ENCODE peak calls at places on chromosome 13, in ten cellular contexts. S, D, R, Z, O, G, M, A, Y and U are unnamed samples.

GRCh38 chr13:52103386-52103785 is 25.5 kb downstream of the NEK5 start:
- DNase-seq in S (no peak), D (no peak), R (no peak), Z (no peak), O (no peak), G (no peak), M (no peak), A (no peak), Y (no peak), U (no peak)

GRCh38 chr13:37306778-37307544 is 201.5 kb upstream of the CSNK1A1L start:
- DNase-seq in S (peak; percentile 95), D (no peak), R (no peak), Z (peak; percentile 93), O (no peak), G (no peak), M (no peak), A (peak; percentile 98), Y (no peak), U (no peak)

GRCh38 chr13:99354371-99354951 is 47.3 kb upstream of the GPR183 start:
- DNase-seq in S (peak; percentile 21), D (no peak), R (no peak), Z (no peak), O (no peak), G (no peak), M (no peak), A (no peak), Y (no peak), U (no peak)

GRCh38 chr13:27607125-27607524 is 13.2 kb downstream of the LNX2 start:
- DNase-seq in S (peak; percentile 67), D (no peak), R (no peak), Z (peak; percentile 90), O (no peak), G (no peak), M (peak; percentile 63), A (peak; percentile 89), Y (no peak), U (no peak)

GRCh38 chr13:51257187-51257586 is 35.0 kb downstream of the FAM124A start:
- DNase-seq in S (no peak), D (no peak), R (no peak), Z (no peak), O (no peak), G (no peak), M (no peak), A (no peak), Y (no peak), U (no peak)

GRCh38 chr13:112078879-112079526 is 12.1 kb downstream of the SOX1 start:
- DNase-seq in S (no peak), D (no peak), R (no peak), Z (no peak), O (no peak), G (no peak), M (no peak), A (no peak), Y (no peak), U (no peak)

GRCh38 chr13:95677564-95678386 is 836 bp downstream of the DNAJC3 start:
- DNase-seq in S (peak; percentile 21), D (no peak), R (no peak), Z (peak; percentile 31), O (no peak), G (no peak), M (peak; percentile 62), A (peak; percentile 34), Y (no peak), U (peak; percentile 24)

GRCh38 chr13:40084934-40085333 is 429.5 kb downstream of the COG6 start:
- DNase-seq in S (no peak), D (no peak), R (no peak), Z (no peak), O (no peak), G (no peak), M (no peak), A (no peak), Y (no peak), U (no peak)

GRCh38 chr13:80118507-80118906 is 222.4 kb downstream of the SPRY2 start:
- DNase-seq in S (no peak), D (no peak), R (no peak), Z (no peak), O (no peak), G (no peak), M (no peak), A (no peak), Y (no peak), U (no peak)

GRCh38 chr13:111577956-111578595 is 257.6 kb downstream of the TEX29 start:
- DNase-seq in S (no peak), D (no peak), R (no peak), Z (no peak), O (no peak), G (no peak), M (no peak), A (no peak), Y (no peak), U (no peak)

GRCh38 chr13:114090476-114090875 is 41.9 kb downstream of the RASA3 start:
- DNase-seq in S (no peak), D (no peak), R (no peak), Z (no peak), O (no peak), G (no peak), M (no peak), A (no peak), Y (no peak), U (no peak)

GRCh38 chr13:42056585-42056984 is 8.1 kb downstream of the DGKH start:
- DNase-seq in S (no peak), D (no peak), R (no peak), Z (no peak), O (no peak), G (no peak), M (no peak), A (no peak), Y (no peak), U (no peak)

GRCh38 chr13:61410669-61411297 is 4.9 kb downstream of the PCDH20 start:
- DNase-seq in S (peak; percentile 4), D (no peak), R (no peak), Z (peak; percentile 34), O (no peak), G (no peak), M (no peak), A (peak; percentile 34), Y (no peak), U (no peak)

GRCh38 chr13:85661639-85662038 is 137.6 kb downstream of the SLITRK6 start:
- DNase-seq in S (no peak), D (no peak), R (no peak), Z (no peak), O (no peak), G (no peak), M (no peak), A (no peak), Y (no peak), U (no peak)

GRCh38 chr13:61608138-61608537 is 192.5 kb upstream of the PCDH20 start:
- DNase-seq in S (no peak), D (no peak), R (no peak), Z (no peak), O (no peak), G (no peak), M (no peak), A (no peak), Y (no peak), U (no peak)

GRCh38 chr13:47418206-47418920 is 521.5 kb upstream of the HTR2A start:
- DNase-seq in S (no peak), D (no peak), R (no peak), Z (no peak), O (no peak), G (no peak), M (no peak), A (no peak), Y (no peak), U (no peak)

GRCh38 chr13:87999141-87999765 is 328.1 kb downstream of the SLITRK5 start:
- DNase-seq in S (peak; percentile 88), D (no peak), R (no peak), Z (peak; percentile 44), O (no peak), G (no peak), M (no peak), A (no peak), Y (no peak), U (no peak)

GRCh38 chr13:107216046-107216715 is 648.2 kb upstream of the ARGLU1 start:
- DNase-seq in S (no peak), D (no peak), R (no peak), Z (no peak), O (no peak), G (no peak), M (no peak), A (no peak), Y (no peak), U (no peak)

GRCh38 chr13:66831317-66831716 is 398.8 kb downstream of the PCDH9 start:
- DNase-seq in S (no peak), D (no peak), R (no peak), Z (no peak), O (no peak), G (no peak), M (no peak), A (no peak), Y (no peak), U (no peak)

GRCh38 chr13:87798536-87798935 is 127.4 kb downstream of the SLITRK5 start:
- DNase-seq in S (no peak), D (no peak), R (no peak), Z (no peak), O (no peak), G (no peak), M (no peak), A (no peak), Y (no peak), U (no peak)

GRCh38 chr13:78131811-78132210 is 213.2 kb upstream of the EDNRB start:
- DNase-seq in S (peak; percentile 5), D (no peak), R (no peak), Z (peak; percentile 32), O (no peak), G (no peak), M (no peak), A (peak; percentile 32), Y (no peak), U (no peak)

GRCh38 chr13:76014618-76015315 is 378.6 kb downstream of the LMO7 start:
- DNase-seq in S (peak; percentile 6), D (no peak), R (no peak), Z (peak; percentile 34), O (no peak), G (no peak), M (peak; percentile 3), A (peak; percentile 33), Y (no peak), U (no peak)

GRCh38 chr13:20230913-20231838 is 943 bp downstream of the GJB6 start:
- DNase-seq in S (no peak), D (no peak), R (no peak), Z (no peak), O (no peak), G (no peak), M (no peak), A (no peak), Y (no peak), U (peak; percentile 39)

GRCh38 chr13:64553411-64554129 is 2676.6 kb downstream of the PCDH9 start:
- DNase-seq in S (peak; percentile 51), D (no peak), R (no peak), Z (no peak), O (no peak), G (no peak), M (no peak), A (peak; percentile 83), Y (no peak), U (no peak)

GRCh38 chr13:32840840-32841713 is 175.1 kb upstream of the KL start:
- DNase-seq in S (no peak), D (no peak), R (no peak), Z (no peak), O (no peak), G (no peak), M (no peak), A (no peak), Y (no peak), U (no peak)

GRCh38 chr13:26996965-26997752 is 174.5 kb downstream of the USP12 start:
- DNase-seq in S (no peak), D (no peak), R (no peak), Z (no peak), O (no peak), G (no peak), M (no peak), A (peak; percentile 29), Y (no peak), U (no peak)

GRCh38 chr13:65143920-65144319 is 2086.2 kb downstream of the PCDH9 start:
- DNase-seq in S (no peak), D (no peak), R (no peak), Z (no peak), O (no peak), G (no peak), M (no peak), A (no peak), Y (no peak), U (no peak)

GRCh38 chr13:107233541-107233940 is 665.6 kb upstream of the ARGLU1 start:
- DNase-seq in S (no peak), D (no peak), R (no peak), Z (no peak), O (no peak), G (no peak), M (no peak), A (no peak), Y (no peak), U (no peak)